ENCODE peak calls at places on chromosomes 16 and 17, in six cellular contexts. V, F, B, D, J and L are unnamed samples.

GRCh38 chr16:9102379-9102778 is 10.9 kb downstream of the HAPSTR1 start:
- DNase-seq in B (peak), V (no peak), D (no peak), F (no peak), J (peak), L (peak)

GRCh38 chr16:68784721-68785120 is 47.6 kb downstream of the CDH1 start:
- DNase-seq in V (no peak), B (no peak), F (no peak), J (no peak), D (no peak), L (no peak)

GRCh38 chr16:21603920-21604319 is 4.5 kb downstream of the METTL9 start:
- DNase-seq in B (no peak), F (no peak), V (no peak), J (peak), D (peak), L (no peak)

GRCh38 chr16:4612474-4612931 is 2.2 kb downstream of the UBALD1 start:
- DNase-seq in D (no peak), F (peak), V (no peak), B (no peak), J (no peak), L (no peak)

GRCh38 chr17:82372063-82372590 is 562 bp downstream of the UTS2R start:
- DNase-seq in D (no peak), F (no peak), V (no peak), B (no peak), J (no peak), L (no peak)

GRCh38 chr16:82633964-82634600 is 7.3 kb downstream of the CDH13 start:
- DNase-seq in F (no peak), B (peak), V (peak), D (no peak), J (peak), L (no peak)

GRCh38 chr17:83091257-83092141 is 12.1 kb downstream of the METRNL start:
- DNase-seq in F (no peak), V (no peak), J (no peak), B (peak), D (peak), L (peak)

GRCh38 chr17:55273579-55274370 is 9.0 kb downstream of the HLF start:
- DNase-seq in D (no peak), B (no peak), V (no peak), F (no peak), J (no peak), L (no peak)

GRCh38 chr17:83189673-83190385 is 110.4 kb downstream of the METRNL start:
- DNase-seq in B (no peak), V (no peak), J (peak), D (peak), F (no peak), L (no peak)

GRCh38 chr17:39653662-39654331 is 11.4 kb upstream of the TCAP start:
- DNase-seq in F (peak), V (no peak), B (peak), J (no peak), D (peak), L (no peak)

GRCh38 chr17:41308918-41309359 is at the start of gene KRTAP16-1:
- DNase-seq in V (no peak), F (no peak), J (no peak), D (no peak), B (no peak), L (no peak)

GRCh38 chr17:78144146-78144719 is 2.0 kb upstream of the C17orf99 start:
- DNase-seq in D (peak), F (no peak), B (peak), J (peak), V (no peak), L (peak)

GRCh38 chr17:17808706-17809432 is 27.9 kb downstream of the SREBF1 start:
- DNase-seq in B (no peak), F (peak), J (no peak), D (peak), V (no peak), L (no peak)

GRCh38 chr17:82274134-82275020 is 877 bp upstream of the CSNK1D start:
- DNase-seq in D (no peak), V (no peak), J (no peak), B (no peak), F (no peak), L (no peak)

GRCh38 chr16:17590711-17591654 is 120.2 kb upstream of the XYLT1 start:
- DNase-seq in F (no peak), J (peak), D (no peak), V (no peak), B (no peak), L (no peak)

GRCh38 chr17:39699818-39700147 is at the start of gene ERBB2:
- DNase-seq in B (peak), F (no peak), V (no peak), J (peak), D (peak), L (peak)

DNA sequence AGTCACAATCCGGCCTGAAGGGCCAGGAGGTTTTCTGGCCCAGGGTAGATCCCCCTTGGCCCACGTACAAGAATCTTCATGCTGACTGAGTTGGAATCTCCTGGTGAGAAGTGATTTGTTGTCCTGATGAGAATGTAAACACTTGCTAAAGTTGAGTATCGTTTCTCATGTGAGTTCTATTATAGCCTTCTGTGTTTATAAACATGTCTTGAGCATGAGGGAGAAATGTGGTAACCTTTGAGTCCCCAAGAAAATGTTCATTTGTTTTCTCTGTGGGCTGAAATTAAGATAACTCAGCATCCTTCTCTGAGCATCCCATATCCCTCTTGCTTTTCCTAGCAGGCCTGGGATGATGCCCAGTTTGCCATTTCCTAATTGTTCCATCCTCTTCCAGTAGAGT is 204.8 kb downstream of the FTO start:
- DNase-seq in F (no peak), V (no peak), J (no peak), B (no peak), D (no peak), L (no peak)
- H3K4me2 ChIP-seq in F (no peak), V (no peak), J (no peak), B (no peak), D (no peak), L (no peak)

DNA sequence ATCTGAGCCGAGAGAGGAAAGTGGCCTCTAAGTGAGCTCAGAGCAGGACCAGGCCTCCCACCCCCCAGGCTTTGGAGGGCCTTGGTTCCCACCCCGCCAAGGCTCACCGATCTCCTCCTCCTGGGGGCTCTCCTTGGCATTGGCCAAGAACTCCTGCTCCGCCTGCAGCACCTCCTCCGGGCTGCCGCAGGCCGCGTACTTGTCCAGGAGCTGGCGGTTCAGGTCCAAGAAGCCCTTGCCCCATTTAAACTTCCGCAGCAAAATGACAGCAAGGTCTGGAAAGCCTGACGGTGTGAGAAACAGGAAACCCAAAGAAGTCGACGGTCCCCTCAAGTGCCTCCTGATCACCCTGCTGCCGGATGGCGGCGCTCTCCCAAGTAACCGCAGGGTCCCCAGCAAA is 1.7 kb downstream of the TSR3 start:
- DNase-seq in D (no peak), V (no peak), J (no peak), B (no peak), F (no peak), L (no peak)
- H3K4me3 ChIP-seq in D (no peak), V (no peak), J (no peak), B (no peak), F (no peak), L (no peak)

DNA sequence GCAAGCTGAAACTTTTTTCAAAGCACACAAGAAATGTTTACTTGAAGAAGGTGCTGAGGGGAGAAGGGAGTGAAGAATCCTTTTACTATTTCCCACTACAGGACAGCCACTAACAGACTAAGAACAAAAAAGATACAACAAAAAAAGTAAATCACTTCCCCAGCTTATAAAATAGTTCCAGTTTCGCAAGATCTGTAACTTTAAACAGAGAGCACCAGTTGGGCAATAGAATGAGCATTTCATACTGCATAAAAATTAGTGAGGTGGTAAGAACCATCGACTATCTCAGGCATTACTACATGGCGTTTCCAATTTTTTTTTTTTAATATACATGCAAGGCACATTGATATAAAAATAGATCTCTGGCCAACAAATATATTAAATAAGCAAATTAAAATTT is 11.1 kb downstream of the CRYBA1 start:
- DNase-seq in B (no peak), F (no peak), D (no peak), J (no peak), V (no peak), L (no peak)
- H3K4me2 ChIP-seq in B (no peak), F (no peak), D (no peak), J (peak), V (no peak), L (no peak)

GRCh38 chr16:87701505-87701921 is 64.3 kb downstream of the KLHDC4 start:
- DNase-seq in F (peak), B (no peak), V (no peak), J (no peak), D (no peak), L (no peak)
- H3K4me3 ChIP-seq in F (peak), B (no peak), V (no peak), J (no peak), D (no peak), L (no peak)

GRCh38 chr17:51238253-51238887 is 21.5 kb downstream of the MBTD1 start:
- DNase-seq in V (no peak), B (no peak), J (no peak), F (peak), D (no peak), L (no peak)
- H3K4me2 ChIP-seq in V (no peak), B (no peak), J (no peak), F (peak), D (no peak), L (no peak)

GRCh38 chr17:3846739-3847670 is 959 bp upstream of the NCBP3 start:
- DNase-seq in V (no peak), J (no peak), B (no peak), D (no peak), F (no peak), L (no peak)
- H3K4me3 ChIP-seq in V (no peak), J (no peak), B (peak), D (no peak), F (peak), L (peak)

DNA sequence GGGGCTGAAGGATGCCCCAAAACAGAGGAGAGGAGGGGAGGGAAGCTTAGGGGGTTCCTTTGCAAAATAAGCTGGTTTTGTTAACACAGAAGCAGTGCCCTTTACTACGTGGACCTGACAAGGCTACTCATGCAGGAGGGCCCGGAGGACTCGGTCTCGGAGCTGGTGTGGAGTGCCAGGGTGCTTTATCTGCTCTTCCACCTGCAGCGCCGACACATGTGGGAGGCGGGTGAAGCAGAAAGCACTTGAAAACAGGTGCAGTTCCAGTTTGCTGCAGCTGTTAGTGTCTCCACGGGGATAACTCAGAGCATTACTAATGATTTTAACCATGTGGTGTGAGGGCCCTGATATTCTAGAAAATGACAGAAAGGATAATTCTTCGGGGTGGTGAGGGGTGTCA is 35.0 kb upstream of the MNT start:
- DNase-seq in V (no peak), D (no peak), B (no peak), J (no peak), F (no peak), L (no peak)
- H3K4me2 ChIP-seq in V (no peak), D (no peak), B (no peak), J (no peak), F (no peak), L (no peak)